ENCODE peak calls at places on chromosomes 11 and 22, in seven cellular contexts. H is T-helper 17 cell; P is HS-5; C is CD8-positive, alpha-beta T cell; I is cardiac fibroblast; O is NCI-H1417; W is kidney epithelial cell. M is an unnamed sample.

GRCh38 chr22:43726296-43726695 is 85.8 kb downstream of the EFCAB6 start:
- DNase-seq in H (no peak), P (no peak), C (no peak), I (peak), O (no peak), W (no peak), M (no peak)

GRCh38 chr11:87280143-87280542 is 242.4 kb downstream of the TMEM135 start:
- DNase-seq in H (no peak), P (no peak), C (no peak), I (no peak), O (no peak), W (no peak), M (no peak)

GRCh38 chr11:769887-770641 is 7.2 kb downstream of the GATD1 start:
- DNase-seq in H (no peak), P (no peak), C (no peak), I (no peak), O (no peak), W (no peak), M (no peak)

GRCh38 chr11:22479133-22479690 is 141.0 kb downstream of the SLC17A6 start:
- DNase-seq in H (no peak), P (no peak), C (no peak), I (no peak), O (no peak), W (no peak), M (no peak)

GRCh38 chr11:119992171-119993051 is 145.5 kb downstream of the TRIM29 start:
- DNase-seq in H (no peak), P (no peak), C (no peak), I (no peak), O (no peak), W (no peak), M (no peak)

GRCh38 chr11:93540337-93540736 is 2.9 kb downstream of the SMCO4 start:
- DNase-seq in H (no peak), P (no peak), C (no peak), I (no peak), O (no peak), W (no peak), M (no peak)

GRCh38 chr11:73999581-74000306 is 9.1 kb downstream of the UCP3 start:
- DNase-seq in H (no peak), P (no peak), C (no peak), I (no peak), O (peak), W (no peak), M (no peak)

GRCh38 chr22:46090631-46091201 is 59.6 kb upstream of the PPARA start:
- DNase-seq in H (no peak), P (no peak), C (no peak), I (no peak), O (no peak), W (no peak), M (no peak)

GRCh38 chr11:118657238-118657637 is 22.2 kb downstream of the TREH start:
- DNase-seq in H (no peak), P (no peak), C (no peak), I (no peak), O (peak), W (no peak), M (no peak)

GRCh38 chr11:104946907-104947306 is 21.5 kb downstream of the CASP4 start:
- DNase-seq in H (no peak), P (peak), C (peak), I (peak), O (peak), W (no peak), M (no peak)